ENCODE peak calls at places on chromosome 22, in four cellular contexts. L, W, B and I are unnamed samples. For H3K9me3 and H3K4me1, the result is how much of the 10 kb centered on the place peaks cover.

GRCh38 chr22:42138972-42139371 is 8.4 kb upstream of the CYP2D6 start:
- DNase-seq in W (no peak), B (no peak), L (no peak), I (no peak)

GRCh38 chr22:27433585-27434190 is 367.9 kb downstream of the MN1 start:
- DNase-seq in B (no peak), W (peak), L (no peak), I (no peak)

GRCh38 chr22:42444060-42444904 is 12.1 kb upstream of the NFAM1 start:
- DNase-seq in L (peak), W (peak), B (peak), I (peak)

GRCh38 chr22:27097933-27098332 is 440.5 kb downstream of the MIAT start:
- DNase-seq in B (peak), L (no peak), W (no peak), I (no peak)

GRCh38 chr22:44309647-44310046 is 3.1 kb downstream of the SHISAL1 start:
- DNase-seq in L (no peak), B (no peak), W (no peak), I (no peak)

GRCh38 chr22:26713823-26714449 is 56.5 kb downstream of the MIAT start:
- DNase-seq in L (no peak), B (no peak), W (no peak), I (no peak)

GRCh38 chr22:43185860-43186261 is 1.1 kb downstream of the TTLL12 start:
- DNase-seq in B (peak), W (peak), L (no peak), I (peak)

GRCh38 chr22:47190957-47191323 is 428.5 kb downstream of the TBC1D22A start:
- DNase-seq in L (peak), B (no peak), W (no peak), I (no peak)

GRCh38 chr22:43000441-43001175 is 14.3 kb downstream of the PACSIN2 start:
- DNase-seq in B (no peak), W (no peak), L (no peak), I (peak)

GRCh38 chr22:27718186-27719032 is 83.1 kb downstream of the MN1 start:
- DNase-seq in B (peak), L (peak), W (no peak), I (peak)

GRCh38 chr22:19823191-19823590 is 31.5 kb downstream of the GNB1L start:
- DNase-seq in B (peak), W (peak), L (no peak), I (no peak)

GRCh38 chr22:46844606-46845210 is 82.3 kb downstream of the TBC1D22A start:
- DNase-seq in B (no peak), L (no peak), W (no peak), I (no peak)

GRCh38 chr22:40855104-40855959 is 1.1 kb downstream of the ST13 start:
- DNase-seq in L (peak), W (no peak), B (no peak), I (peak)

GRCh38 chr22:37416806-37417205 is 10.5 kb downstream of the ELFN2 start:
- DNase-seq in W (no peak), L (no peak), B (no peak), I (no peak)

GRCh38 chr22:44807915-44808690 is 55.7 kb downstream of the ARHGAP8 start:
- DNase-seq in L (no peak), W (no peak), B (no peak), I (no peak)

GRCh38 chr22:49525776-49526535 is 301.7 kb downstream of the BRD1 start:
- DNase-seq in L (no peak), W (no peak), B (peak), I (no peak)

GRCh38 chr22:35991168-35991567 is 37.5 kb downstream of the RBFOX2 start:
- DNase-seq in W (no peak), L (no peak), B (no peak), I (no peak)

GRCh38 chr22:41347066-41347859 is 34.5 kb upstream of the TEF start:
- DNase-seq in L (no peak), B (no peak), W (no peak), I (no peak)

GRCh38 chr22:32701021-32701420 is 100.5 kb upstream of the TIMP3 start:
- DNase-seq in W (no peak), L (no peak), B (no peak), I (no peak)

GRCh38 chr22:42294034-42294985 is 23.9 kb upstream of the TCF20 start:
- DNase-seq in W (peak), L (no peak), B (no peak), I (peak)

GRCh38 chr22:21736948-21737347 is 1.4 kb upstream of the YPEL1 start:
- DNase-seq in L (no peak), W (no peak), B (no peak), I (no peak)

GRCh38 chr22:46436595-46437163 is 100.7 kb downstream of the CELSR1 start:
- DNase-seq in B (no peak), L (no peak), W (no peak), I (no peak)

GRCh38 chr22:24945430-24945829 is 1.1 kb downstream of the LHFPL7 start:
- DNase-seq in B (no peak), W (no peak), L (no peak), I (no peak)

GRCh38 chr22:35206889-35207288 is 50.4 kb upstream of the HMGXB4 start:
- DNase-seq in W (no peak), B (no peak), L (no peak), I (no peak)

GRCh38 chr22:30941363-30941740 is 27.2 kb downstream of the MORC2 start:
- DNase-seq in W (no peak), L (no peak), B (no peak), I (no peak)

GRCh38 chr22:47162865-47163264 is 400.4 kb downstream of the TBC1D22A start:
- DNase-seq in B (peak), L (peak), W (no peak), I (no peak)

GRCh38 chr22:16695261-16695660 is 102.7 kb upstream of the CCT8L2 start:
- DNase-seq in W (no peak), L (no peak), B (no peak), I (no peak)
- H3K9me3 ChIP-seq in W (under half), L (under half), B (under half), I (under half)

DNA sequence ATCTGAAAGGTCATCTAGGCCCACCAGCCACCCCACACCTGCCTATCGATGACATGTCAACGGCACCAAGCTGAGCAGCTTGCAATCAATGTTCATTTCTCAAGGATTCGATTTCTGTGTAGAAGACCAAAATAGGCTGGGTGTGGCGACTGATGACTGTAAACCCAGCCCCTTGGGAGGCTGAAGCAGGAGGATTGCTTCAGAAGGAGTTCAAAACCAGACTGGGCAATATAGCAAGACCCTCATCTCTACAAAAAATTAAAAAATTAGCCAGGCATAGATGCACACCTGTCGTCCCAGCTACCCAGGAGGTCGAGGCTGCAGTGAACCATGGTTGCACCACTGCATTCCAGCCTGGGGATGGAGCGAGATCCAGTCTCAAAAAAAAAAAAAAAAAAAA is 108.7 kb downstream of the MICAL3 start:
- DNase-seq in B (no peak), L (no peak), W (no peak), I (no peak)
- H3K4me1 ChIP-seq in B (half or more), L (under half), W (under half), I (under half)

GRCh38 chr22:50548046-50548912 is 2.6 kb downstream of the KLHDC7B start:
- DNase-seq in B (no peak), L (no peak), W (no peak), I (no peak)
- H3K4me3 ChIP-seq in B (no peak), L (peak), W (peak), I (no peak)

DNA sequence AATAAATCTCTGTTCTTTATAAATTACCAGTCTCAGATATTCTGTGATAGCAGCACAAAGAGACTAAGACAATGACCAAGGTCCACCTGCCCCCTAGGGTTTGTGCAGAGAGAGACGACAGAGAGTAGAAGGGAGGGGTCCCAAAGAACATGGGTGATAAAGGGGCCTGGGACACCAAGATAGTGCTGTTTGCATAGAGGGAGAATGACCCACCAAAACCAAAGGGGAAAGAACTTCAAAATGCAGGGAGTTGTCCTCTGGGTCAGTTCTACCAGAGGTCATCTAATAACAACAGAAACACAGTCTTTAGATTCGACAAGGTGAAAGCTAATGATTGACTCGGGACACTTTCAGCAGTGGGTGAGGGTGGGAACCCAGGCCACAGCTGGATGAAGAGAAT is 23.7 kb downstream of the FAM227A start:
- DNase-seq in B (no peak), L (no peak), W (no peak), I (no peak)
- H3K9me3 ChIP-seq in B (under half), L (under half), W (under half), I (under half)

GRCh38 chr22:29314537-29315285 is 786 bp downstream of the RASL10A start:
- DNase-seq in W (no peak), B (peak), L (peak), I (no peak)
- H3K4me1 ChIP-seq in W (under half), B (half or more), L (half or more), I (under half)